ENCODE peak calls at places on chromosome 2, in five cellular contexts. Y is GDM1, X is OCI-LY7, H is BJ, A is PC-3. N is an unnamed sample.

GRCh38 chr2:168424112-168424951 is 31.7 kb upstream of the CERS6 start:
- DNase-seq in Y (no peak), X (no peak), H (peak), A (no peak), N (no peak)

GRCh38 chr2:24461685-24462084 is 29.4 kb upstream of the NCOA1 start:
- DNase-seq in Y (peak), X (no peak), H (no peak), A (no peak), N (no peak)

GRCh38 chr2:95402370-95403203 is at the start of gene FAHD2A:
- DNase-seq in Y (peak), X (peak), H (peak), A (peak), N (peak)

GRCh38 chr2:159265171-159265576 is 21.3 kb downstream of the WDSUB1 start:
- DNase-seq in Y (no peak), X (no peak), H (no peak), A (peak), N (no peak)

GRCh38 chr2:223008936-223009335 is 43.1 kb upstream of the KCNE4 start:
- DNase-seq in Y (no peak), X (no peak), H (no peak), A (no peak), N (no peak)

GRCh38 chr2:197097578-197098366 is 171.3 kb upstream of the PGAP1 start:
- DNase-seq in Y (no peak), X (no peak), H (peak), A (no peak), N (no peak)

GRCh38 chr2:189870396-189871089 is 86.3 kb downstream of the PMS1 start:
- DNase-seq in Y (no peak), X (no peak), H (no peak), A (no peak), N (no peak)

GRCh38 chr2:10036095-10036879 is 7.1 kb upstream of the KLF11 start:
- DNase-seq in Y (no peak), X (peak), H (no peak), A (peak), N (no peak)

GRCh38 chr2:55460562-55460961 is 40.9 kb upstream of the CCDC88A start:
- DNase-seq in Y (no peak), X (no peak), H (no peak), A (no peak), N (no peak)

GRCh38 chr2:77521931-77522470 is at the start of gene LRRTM4:
- DNase-seq in Y (no peak), X (no peak), H (no peak), A (no peak), N (no peak)

GRCh38 chr2:140529706-140530105 is 1601.1 kb downstream of the LRP1B start:
- DNase-seq in Y (no peak), X (no peak), H (no peak), A (no peak), N (no peak)

GRCh38 chr2:85458611-85459563 is 40.4 kb downstream of the SH2D6 start:
- DNase-seq in Y (no peak), X (no peak), H (no peak), A (peak), N (no peak)

GRCh38 chr2:133747965-133748700 is 179.9 kb upstream of the NCKAP5 start:
- DNase-seq in Y (no peak), X (no peak), H (no peak), A (no peak), N (no peak)

GRCh38 chr2:232662486-232663260 is 29.3 kb downstream of the EFHD1 start:
- DNase-seq in Y (no peak), X (no peak), H (no peak), A (peak), N (no peak)

GRCh38 chr2:112486895-112487294 is 4.9 kb downstream of the TTL start:
- DNase-seq in Y (no peak), X (no peak), H (no peak), A (no peak), N (no peak)

GRCh38 chr2:102983786-102984185 is 222.0 kb downstream of the TMEM182 start:
- DNase-seq in Y (no peak), X (no peak), H (no peak), A (no peak), N (no peak)

GRCh38 chr2:84492571-84492970 is 23.7 kb upstream of the DNAH6 start:
- DNase-seq in Y (no peak), X (no peak), H (no peak), A (no peak), N (no peak)

GRCh38 chr2:236887519-236887918 is 198.2 kb upstream of the COPS8 start:
- DNase-seq in Y (no peak), X (no peak), H (peak), A (no peak), N (no peak)

GRCh38 chr2:101516833-101517690 is 42.1 kb upstream of the RFX8 start:
- DNase-seq in Y (peak), X (no peak), H (peak), A (peak), N (no peak)

GRCh38 chr2:164430166-164430783 is 191.0 kb downstream of the GRB14 start:
- DNase-seq in Y (no peak), X (peak), H (no peak), A (peak), N (peak)

GRCh38 chr2:55459278-55459677 is 39.6 kb upstream of the CCDC88A start:
- DNase-seq in Y (no peak), X (no peak), H (no peak), A (no peak), N (no peak)

GRCh38 chr2:28233070-28233718 is 159.5 kb upstream of the FOSL2 start:
- DNase-seq in Y (no peak), X (no peak), H (no peak), A (peak), N (no peak)

GRCh38 chr2:46118656-46119338 is 178.4 kb upstream of the EPAS1 start:
- DNase-seq in Y (no peak), X (no peak), H (no peak), A (no peak), N (no peak)

GRCh38 chr2:18663861-18664260 is 74.5 kb upstream of the NT5C1B start:
- DNase-seq in Y (no peak), X (no peak), H (no peak), A (no peak), N (no peak)

GRCh38 chr2:150526827-150527226 is 39.4 kb upstream of the RND3 start:
- DNase-seq in Y (no peak), X (no peak), H (peak), A (peak), N (no peak)

GRCh38 chr2:225318440-225318839 is 81.1 kb upstream of the NYAP2 start:
- DNase-seq in Y (no peak), X (no peak), H (no peak), A (no peak), N (no peak)

GRCh38 chr2:189609423-189609816 is 28.8 kb upstream of the SLC40A1 start:
- DNase-seq in Y (no peak), X (no peak), H (no peak), A (peak), N (no peak)

GRCh38 chr2:107197601-107198000 is 311.6 kb upstream of the ST6GAL2 start:
- DNase-seq in Y (no peak), X (no peak), H (no peak), A (no peak), N (no peak)

GRCh38 chr2:172253190-172254052 is 150.7 kb upstream of the DLX2 start:
- DNase-seq in Y (peak), X (no peak), H (peak), A (peak), N (no peak)

N was measured in COR-L47.